ENCODE peak calls at places on chromosomes 7 and 10, in nine cellular contexts. W is AG10803; D is GM23338; Y is H1; X is upper lobe of right lung; V is astrocyte of the spinal cord; U is mammary epithelial cell; Q is CD4-positive, alpha-beta T cell; Z is neural progenitor cell. O is an unnamed sample.

GRCh38 chr7:64889686-64890162 is 13.3 kb upstream of the ZNF273 start:
- DNase-seq in W (no peak), D (peak), Y (peak), X (no peak), V (no peak), U (no peak), Q (no peak), Z (no peak), O (no peak)

GRCh38 chr10:132705173-132705572 is 80.8 kb downstream of the NKX6-2 start:
- DNase-seq in W (no peak), D (no peak), Y (no peak), X (peak), V (no peak), U (no peak), Q (no peak), Z (no peak), O (no peak)

GRCh38 chr7:64102656-64103400 is 57.6 kb downstream of the ZNF727 start:
- DNase-seq in W (no peak), D (no peak), Y (no peak), X (peak), V (no peak), U (no peak), Q (no peak), Z (no peak), O (no peak)

GRCh38 chr7:29035044-29035740 is 77.1 kb upstream of the TRIL start:
- DNase-seq in W (peak), D (no peak), Y (no peak), X (no peak), V (peak), U (peak), Q (no peak), Z (no peak), O (peak)

GRCh38 chr7:139775829-139776266 is 1.9 kb downstream of the HIPK2 start:
- DNase-seq in W (peak), D (peak), Y (peak), X (no peak), V (peak), U (peak), Q (peak), Z (peak), O (peak)

GRCh38 chr10:118590334-118590733 is 5.1 kb downstream of the PRLHR start:
- DNase-seq in W (no peak), D (no peak), Y (no peak), X (no peak), V (no peak), U (peak), Q (no peak), Z (peak), O (peak)

GRCh38 chr10:104811166-104811565 is 170.1 kb downstream of the SORCS3 start:
- DNase-seq in W (no peak), D (no peak), Y (no peak), X (no peak), V (no peak), U (no peak), Q (no peak), Z (no peak), O (no peak)

GRCh38 chr10:13949844-13950542 is 363.2 kb downstream of the PRPF18 start:
- DNase-seq in W (peak), D (no peak), Y (no peak), X (no peak), V (peak), U (peak), Q (no peak), Z (no peak), O (peak)

GRCh38 chr10:114172776-114173555 is 1.0 kb downstream of the CCDC186 start:
- DNase-seq in W (no peak), D (no peak), Y (no peak), X (no peak), V (peak), U (peak), Q (no peak), Z (no peak), O (no peak)

GRCh38 chr10:6174201-6174874 is 28.4 kb upstream of the PFKFB3 start:
- DNase-seq in W (no peak), D (no peak), Y (no peak), X (no peak), V (no peak), U (no peak), Q (no peak), Z (no peak), O (no peak)

GRCh38 chr7:117118579-117119180 is 165.4 kb downstream of the ST7 start:
- DNase-seq in W (no peak), D (peak), Y (no peak), X (no peak), V (no peak), U (no peak), Q (no peak), Z (no peak), O (no peak)

GRCh38 chr7:133697585-133697984 is 429.6 kb upstream of the LRGUK start:
- DNase-seq in W (no peak), D (no peak), Y (no peak), X (no peak), V (no peak), U (no peak), Q (no peak), Z (no peak), O (no peak)

DNA sequence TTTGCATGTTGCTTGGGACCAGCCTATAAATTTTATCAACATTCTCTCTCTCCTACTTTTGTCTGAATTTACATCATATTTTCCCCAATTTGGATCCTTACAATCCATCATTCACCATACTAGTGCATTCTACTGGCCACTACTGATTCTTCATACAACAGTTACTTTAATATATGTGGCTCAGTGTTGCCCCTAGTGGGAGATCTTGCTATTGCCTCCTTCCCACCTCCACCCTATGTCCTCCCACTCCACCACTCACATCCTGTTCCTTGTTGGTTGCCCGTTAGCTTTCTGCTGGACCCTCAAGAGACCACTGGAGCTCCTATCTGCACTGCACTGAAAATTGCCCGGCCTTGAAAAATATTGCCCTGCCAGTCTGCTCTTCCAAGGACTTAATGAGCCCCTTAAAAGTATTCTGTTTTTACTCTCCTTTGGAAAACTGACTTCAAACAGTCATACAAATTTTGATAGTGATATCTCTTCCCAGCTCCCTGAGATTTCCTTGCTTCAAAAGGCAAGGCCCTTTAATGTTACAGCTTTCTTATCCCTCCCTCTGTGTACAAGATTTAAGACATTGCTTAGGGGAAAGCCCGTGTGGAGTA is 243.2 kb upstream of the TMEM229A start:
- DNase-seq in W (no peak), D (peak), Y (peak), X (no peak), V (no peak), U (peak), Q (no peak), Z (peak), O (no peak)
- TF ChIP-seq CTCF in W (peak), D (peak), Y (peak), X (peak), V (peak), U (peak), Q (no peak), Z (peak), O (no peak)

GRCh38 chr7:7351832-7352231 is 169.5 kb downstream of the C1GALT1 start:
- DNase-seq in W (no peak), D (peak), Y (no peak), X (no peak), V (no peak), U (no peak), Q (no peak), Z (no peak), O (no peak)

GRCh38 chr7:7351156-7351555 is 168.8 kb downstream of the C1GALT1 start:
- DNase-seq in W (no peak), D (no peak), Y (no peak), X (no peak), V (no peak), U (no peak), Q (no peak), Z (no peak), O (no peak)

GRCh38 chr7:7349156-7349555 is 166.8 kb downstream of the C1GALT1 start:
- DNase-seq in W (no peak), D (no peak), Y (no peak), X (no peak), V (no peak), U (no peak), Q (no peak), Z (no peak), O (no peak)

GRCh38 chr7:7354674-7355073 is 172.3 kb downstream of the C1GALT1 start:
- DNase-seq in W (no peak), D (peak), Y (no peak), X (no peak), V (no peak), U (peak), Q (no peak), Z (no peak), O (no peak)

DNA sequence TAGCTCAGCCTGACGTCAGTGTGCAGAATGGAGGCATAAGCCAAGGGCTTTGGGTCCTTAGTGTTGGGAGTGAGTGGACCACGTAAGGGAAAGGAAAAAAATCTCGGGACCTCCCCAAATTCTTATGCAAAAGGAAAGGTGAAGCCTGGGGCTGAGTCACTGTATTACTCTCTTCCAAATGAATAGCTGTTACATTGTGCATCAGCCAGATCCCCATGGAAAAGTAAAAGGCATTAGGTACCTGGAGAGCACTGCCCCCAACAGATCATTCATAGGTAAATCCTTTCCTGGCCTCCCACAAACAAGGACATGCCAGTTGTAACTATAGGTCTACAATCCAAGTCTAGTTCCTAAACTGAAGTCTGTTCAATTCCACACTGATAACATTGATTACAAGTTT is 170.5 kb downstream of the C1GALT1 start:
- DNase-seq in W (no peak), D (peak), Y (peak), X (no peak), V (no peak), U (peak), Q (no peak), Z (no peak), O (no peak)
- TF ChIP-seq CTCF in W (no peak), D (peak), Y (peak), X (no peak), V (no peak), U (peak), Q (no peak), Z (peak), O (no peak)

GRCh38 chr10:69883256-69883655 is 81.5 kb downstream of the COL13A1 start:
- DNase-seq in W (no peak), D (peak), Y (no peak), X (no peak), V (no peak), U (peak), Q (no peak), Z (no peak), O (no peak)
- TF ChIP-seq CTCF in W (peak), D (peak), Y (peak), X (peak), V (peak), U (peak), Q (no peak), Z (peak), O (no peak)

GRCh38 chr7:82818091-82818620 is 344.5 kb downstream of the PCLO start:
- DNase-seq in W (no peak), D (peak), Y (no peak), X (no peak), V (no peak), U (no peak), Q (no peak), Z (peak), O (no peak)

GRCh38 chr7:82821037-82821436 is 341.6 kb downstream of the PCLO start:
- DNase-seq in W (no peak), D (no peak), Y (no peak), X (no peak), V (no peak), U (no peak), Q (no peak), Z (no peak), O (no peak)

GRCh38 chr7:82810558-82811259 is 352.0 kb downstream of the PCLO start:
- DNase-seq in W (peak), D (peak), Y (no peak), X (no peak), V (peak), U (peak), Q (no peak), Z (peak), O (peak)

GRCh38 chr7:82816272-82816671 is 346.4 kb downstream of the PCLO start:
- DNase-seq in W (no peak), D (peak), Y (no peak), X (no peak), V (no peak), U (no peak), Q (no peak), Z (no peak), O (no peak)
- TF ChIP-seq CTCF in W (no peak), D (peak), Y (peak), X (no peak), V (no peak), U (peak), Q (no peak), Z (peak), O (peak)

DNA sequence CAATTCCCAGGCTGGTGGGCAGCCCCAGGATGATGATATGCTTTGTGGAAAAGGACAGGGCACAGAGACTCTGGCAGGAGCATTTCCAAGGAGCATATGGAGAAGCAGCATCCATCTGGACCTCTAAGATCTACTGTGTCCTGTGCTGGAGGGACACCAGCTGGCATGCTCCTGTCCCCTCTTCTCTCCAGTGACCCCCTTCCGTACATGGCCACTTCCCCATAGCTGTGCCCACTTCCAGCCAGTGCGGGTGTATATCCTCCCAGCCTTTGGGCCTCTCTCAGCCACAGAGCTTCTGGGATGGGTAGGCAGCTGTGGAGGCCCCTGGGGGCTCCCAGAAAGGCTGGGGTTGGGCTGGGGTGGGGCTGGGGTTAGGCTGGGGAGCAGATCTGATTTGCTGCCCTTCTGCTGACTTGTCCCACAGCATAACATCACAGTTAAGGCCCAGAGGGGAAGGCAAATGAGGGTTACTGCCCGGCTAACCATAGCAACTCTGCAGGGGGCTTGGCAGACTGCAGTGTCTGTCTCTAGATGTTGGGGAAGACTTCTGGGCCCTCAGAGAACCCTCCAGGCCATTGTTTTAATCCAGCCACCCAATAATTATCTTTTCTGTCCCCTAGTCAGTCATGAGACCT is 6.3 kb downstream of the NPFFR1 start:
- DNase-seq in W (no peak), D (no peak), Y (no peak), X (no peak), V (no peak), U (no peak), Q (no peak), Z (no peak), O (no peak)
- TF ChIP-seq CTCF in W (no peak), D (no peak), Y (no peak), X (no peak), V (no peak), U (no peak), Q (no peak), Z (no peak), O (no peak)

DNA sequence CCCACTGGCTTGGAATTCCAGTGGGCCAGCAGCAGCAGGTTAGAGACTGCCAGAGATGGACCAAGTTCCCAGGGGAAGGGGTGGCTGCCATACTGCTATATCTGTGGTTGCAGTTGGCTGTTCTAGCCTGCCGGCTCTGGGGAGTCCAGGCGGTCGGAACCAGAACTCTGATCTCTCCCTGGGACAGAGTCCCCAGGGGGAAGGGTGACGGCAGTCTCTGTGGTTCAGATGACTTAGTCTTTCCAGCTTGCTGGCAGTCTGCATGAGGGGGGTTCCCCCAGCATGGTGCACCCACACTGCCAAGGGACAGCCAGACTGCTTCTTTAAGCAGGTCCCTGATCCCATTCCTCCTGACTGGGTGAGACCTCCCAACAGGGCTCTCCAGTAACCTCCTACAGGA is 82.5 kb downstream of the C10orf90 start:
- DNase-seq in W (no peak), D (no peak), Y (no peak), X (no peak), V (no peak), U (no peak), Q (no peak), Z (no peak), O (no peak)
- TF ChIP-seq CTCF in W (no peak), D (no peak), Y (no peak), X (no peak), V (no peak), U (no peak), Q (no peak), Z (no peak), O (no peak)

GRCh38 chr7:105643384-105643783 is 62.1 kb upstream of the EFCAB10 start:
- DNase-seq in W (peak), D (peak), Y (peak), X (no peak), V (no peak), U (no peak), Q (no peak), Z (peak), O (no peak)
- TF ChIP-seq CTCF in W (no peak), D (peak), Y (peak), X (no peak), V (no peak), U (no peak), Q (no peak), Z (peak), O (no peak)